ENCODE peak calls at places on chromosomes 6 and 20, in ten cellular contexts. K is skeletal muscle cell; N is NCI-H2171 treated with DMSO at 0.1 percent for 48 hours; E is ELR; M is right cardiac atrium; D is cardiac fibroblast; J is stimulated activated CD8-positive, alpha-beta memory T cell treated with anti-CD3 and anti-CD28 coated beads, Interleukin-12 subunit alpha, Interleukin-12 subunit beta, amount 100 ng/mL, for 4 hours; G is GM10248; A is HTR-8/SVneo; T is mesothelial cell of epicardium. X is an unnamed sample.

GRCh38 chr6:41578714-41579610 is 32.8 kb downstream of the FOXP4 start:
- DNase-seq in K (no peak), D (no peak), G (no peak), J (no peak), M (no peak), T (no peak), A (no peak), E (no peak), N (peak), X (no peak)

GRCh38 chr6:76940186-76940585 is 523.1 kb downstream of the HTR1B start:
- DNase-seq in D (peak), K (peak), N (no peak), G (no peak), E (no peak), T (no peak), A (no peak), J (no peak), M (no peak), X (no peak)

GRCh38 chr6:77124604-77125003 is 338.7 kb downstream of the HTR1B start:
- DNase-seq in K (no peak), E (peak), A (peak), J (no peak), T (no peak), D (peak), M (no peak), G (no peak), N (no peak), X (no peak)

GRCh38 chr6:165186441-165187205 is 122.8 kb downstream of the C6orf118 start:
- DNase-seq in G (no peak), T (no peak), N (no peak), D (no peak), M (peak), A (no peak), E (no peak), K (no peak), J (no peak), X (no peak)

GRCh38 chr6:83309344-83309743 is 116.2 kb downstream of the RWDD2A start:
- DNase-seq in D (peak), M (no peak), T (no peak), G (no peak), E (peak), N (no peak), A (no peak), K (no peak), J (no peak), X (no peak)

GRCh38 chr20:24337074-24337473 is 132.4 kb upstream of the SYNDIG1 start:
- DNase-seq in M (no peak), G (no peak), J (no peak), T (no peak), N (no peak), K (peak), A (no peak), E (peak), D (peak), X (no peak)

GRCh38 chr6:113631616-113632015 is 225.5 kb upstream of the MARCKS start:
- DNase-seq in E (peak), T (no peak), J (no peak), M (no peak), D (no peak), A (no peak), N (no peak), K (no peak), G (no peak), X (no peak)

GRCh38 chr6:48560408-48560807 is 449.4 kb upstream of the PTCHD4 start:
- DNase-seq in J (no peak), K (peak), E (peak), M (no peak), A (peak), G (no peak), T (no peak), D (peak), N (no peak), X (no peak)

GRCh38 chr6:90938116-90938515 is 351.2 kb upstream of the MAP3K7 start:
- DNase-seq in A (no peak), T (no peak), J (no peak), D (no peak), N (no peak), K (no peak), E (no peak), G (no peak), M (no peak), X (no peak)

GRCh38 chr6:34746104-34746846 is 11.0 kb upstream of the SNRPC start:
- DNase-seq in T (no peak), A (no peak), E (no peak), K (no peak), G (no peak), J (no peak), D (no peak), M (no peak), N (no peak), X (no peak)

GRCh38 chr20:46088409-46089075 is 1.2 kb downstream of the NCOA5 start:
- DNase-seq in J (no peak), K (no peak), G (no peak), A (peak), M (no peak), T (no peak), D (peak), E (peak), N (peak), X (no peak)

GRCh38 chr6:150118208-150118607 is 24.6 kb upstream of the PPP1R14C start:
- DNase-seq in A (no peak), G (no peak), T (no peak), J (no peak), N (no peak), K (no peak), E (no peak), D (no peak), M (no peak), X (no peak)

GRCh38 chr20:16498526-16499140 is 74.6 kb downstream of the KIF16B start:
- DNase-seq in J (no peak), A (no peak), G (no peak), K (no peak), T (no peak), M (no peak), E (peak), D (no peak), N (no peak), X (no peak)

GRCh38 chr6:16799279-16800193 is 38.3 kb upstream of the ATXN1 start:
- DNase-seq in E (peak), J (no peak), M (no peak), A (peak), T (no peak), K (no peak), N (no peak), D (peak), G (no peak), X (no peak)

GRCh38 chr6:16741112-16742016 is 19.9 kb downstream of the ATXN1 start:
- DNase-seq in N (no peak), K (peak), D (peak), E (peak), G (no peak), A (no peak), T (no peak), M (no peak), J (no peak), X (peak)

GRCh38 chr20:49989234-49990065 is 6.7 kb downstream of the SNAI1 start:
- DNase-seq in K (peak), A (no peak), N (no peak), M (peak), J (no peak), G (no peak), D (peak), E (peak), T (no peak), X (no peak)

GRCh38 chr6:148538251-148539190 is 195.9 kb downstream of the SASH1 start:
- DNase-seq in N (no peak), G (no peak), T (no peak), J (no peak), E (peak), D (peak), A (no peak), K (no peak), M (no peak), X (no peak)

GRCh38 chr6:129683606-129684322 is 26.2 kb downstream of the ARHGAP18 start:
- DNase-seq in T (no peak), E (peak), A (peak), K (peak), M (peak), G (peak), J (peak), N (no peak), D (peak), X (peak)

GRCh38 chr6:100230976-100231316 is 233.8 kb downstream of the SIM1 start:
- DNase-seq in M (no peak), J (no peak), N (no peak), T (no peak), A (peak), E (peak), D (peak), K (peak), G (no peak), X (no peak)